ENCODE peak calls at places on chromosomes 11 and 22, in eight cellular contexts. One of them, this sample, is unnamed.

GRCh38 chr11:116580828-116581227 is 192.0 kb downstream of the BUD13 start:
- DNase-seq in stomach: no peak
- DNase-seq in AG10803: no peak
- DNase-seq in GM13977: no peak
- DNase-seq in WTC11: peak; percentile 87
- DNase-seq in epithelial cell of esophagus: no peak
- DNase-seq in WERI-Rb-1: peak; percentile 59
- DNase-seq in Calu3: no peak
- DNase-seq in this sample: peak; percentile 15

GRCh38 chr11:15714641-15715399 is 600.1 kb downstream of the INSC start:
- DNase-seq in stomach: no peak
- DNase-seq in AG10803: no peak
- DNase-seq in GM13977: no peak
- DNase-seq in WTC11: no peak
- DNase-seq in epithelial cell of esophagus: no peak
- DNase-seq in WERI-Rb-1: no peak
- DNase-seq in Calu3: no peak
- DNase-seq in this sample: no peak

GRCh38 chr11:86167499-86168161 is 76.9 kb upstream of the EED start:
- DNase-seq in stomach: no peak
- DNase-seq in AG10803: no peak
- DNase-seq in GM13977: no peak
- DNase-seq in WTC11: no peak
- DNase-seq in epithelial cell of esophagus: peak; percentile 69
- DNase-seq in WERI-Rb-1: no peak
- DNase-seq in Calu3: no peak
- DNase-seq in this sample: no peak

GRCh38 chr11:76629133-76629852 is 41.3 kb downstream of the LRRC32 start:
- DNase-seq in stomach: no peak
- DNase-seq in AG10803: peak; percentile 79
- DNase-seq in GM13977: no peak
- DNase-seq in WTC11: no peak
- DNase-seq in epithelial cell of esophagus: peak; percentile 27
- DNase-seq in WERI-Rb-1: no peak
- DNase-seq in Calu3: no peak
- DNase-seq in this sample: no peak

GRCh38 chr11:65432686-65433582 is 10.3 kb downstream of the NEAT1 start:
- DNase-seq in stomach: no peak
- DNase-seq in AG10803: peak; percentile 66
- DNase-seq in GM13977: no peak
- DNase-seq in WTC11: no peak
- DNase-seq in epithelial cell of esophagus: peak; percentile 17
- DNase-seq in WERI-Rb-1: no peak
- DNase-seq in Calu3: no peak
- DNase-seq in this sample: no peak

GRCh38 chr22:38218661-38219331 is 17.0 kb downstream of the MAFF start:
- DNase-seq in stomach: peak; percentile 92
- DNase-seq in AG10803: peak; percentile 93
- DNase-seq in GM13977: no peak
- DNase-seq in WTC11: peak; percentile 73
- DNase-seq in epithelial cell of esophagus: peak; percentile 96
- DNase-seq in WERI-Rb-1: no peak
- DNase-seq in Calu3: peak; percentile 97
- DNase-seq in this sample: peak; percentile 63

GRCh38 chr11:63866211-63866610 is 27.3 kb downstream of the MARK2 start:
- DNase-seq in stomach: peak; percentile 89
- DNase-seq in AG10803: peak; percentile 66
- DNase-seq in GM13977: peak; percentile 84
- DNase-seq in WTC11: no peak
- DNase-seq in epithelial cell of esophagus: peak; percentile 63
- DNase-seq in WERI-Rb-1: no peak
- DNase-seq in Calu3: peak; percentile 47
- DNase-seq in this sample: no peak

GRCh38 chr11:118230088-118230487 is 5.3 kb upstream of the JAML start:
- DNase-seq in stomach: no peak
- DNase-seq in AG10803: no peak
- DNase-seq in GM13977: no peak
- DNase-seq in WTC11: no peak
- DNase-seq in epithelial cell of esophagus: no peak
- DNase-seq in WERI-Rb-1: no peak
- DNase-seq in Calu3: no peak
- DNase-seq in this sample: no peak

GRCh38 chr11:14029971-14030531 is 67.5 kb downstream of the SPON1 start:
- DNase-seq in stomach: peak; percentile 79
- DNase-seq in AG10803: peak; percentile 66
- DNase-seq in GM13977: no peak
- DNase-seq in WTC11: no peak
- DNase-seq in epithelial cell of esophagus: peak; percentile 72
- DNase-seq in WERI-Rb-1: no peak
- DNase-seq in Calu3: peak; percentile 46
- DNase-seq in this sample: no peak

GRCh38 chr11:120256178-120256577 is 16.2 kb downstream of the POU2F3 start:
- DNase-seq in stomach: no peak
- DNase-seq in AG10803: no peak
- DNase-seq in GM13977: no peak
- DNase-seq in WTC11: no peak
- DNase-seq in epithelial cell of esophagus: no peak
- DNase-seq in WERI-Rb-1: no peak
- DNase-seq in Calu3: no peak
- DNase-seq in this sample: no peak

GRCh38 chr11:90753546-90753945 is 530.7 kb upstream of the CHORDC1 start:
- DNase-seq in stomach: no peak
- DNase-seq in AG10803: no peak
- DNase-seq in GM13977: no peak
- DNase-seq in WTC11: no peak
- DNase-seq in epithelial cell of esophagus: no peak
- DNase-seq in WERI-Rb-1: no peak
- DNase-seq in Calu3: no peak
- DNase-seq in this sample: no peak

GRCh38 chr11:40370821-40371616 is 1088.4 kb downstream of the LRRC4C start:
- DNase-seq in stomach: no peak
- DNase-seq in AG10803: no peak
- DNase-seq in GM13977: no peak
- DNase-seq in WTC11: no peak
- DNase-seq in epithelial cell of esophagus: no peak
- DNase-seq in WERI-Rb-1: no peak
- DNase-seq in Calu3: no peak
- DNase-seq in this sample: no peak

GRCh38 chr11:62593434-62594044 is 2.2 kb upstream of the TUT1 start:
- DNase-seq in stomach: peak; percentile 87
- DNase-seq in AG10803: peak; percentile 79
- DNase-seq in GM13977: peak; percentile 64
- DNase-seq in WTC11: peak; percentile 89
- DNase-seq in epithelial cell of esophagus: peak; percentile 89
- DNase-seq in WERI-Rb-1: peak; percentile 86
- DNase-seq in Calu3: peak; percentile 80
- DNase-seq in this sample: peak; percentile 81

GRCh38 chr11:120089036-120090001 is 48.6 kb downstream of the TRIM29 start:
- DNase-seq in stomach: peak; percentile 46
- DNase-seq in AG10803: no peak
- DNase-seq in GM13977: no peak
- DNase-seq in WTC11: no peak
- DNase-seq in epithelial cell of esophagus: no peak
- DNase-seq in WERI-Rb-1: no peak
- DNase-seq in Calu3: no peak
- DNase-seq in this sample: no peak

GRCh38 chr11:57752954-57753353 is 1.3 kb upstream of the BTBD18 start:
- DNase-seq in stomach: no peak
- DNase-seq in AG10803: no peak
- DNase-seq in GM13977: no peak
- DNase-seq in WTC11: peak; percentile 39
- DNase-seq in epithelial cell of esophagus: no peak
- DNase-seq in WERI-Rb-1: no peak
- DNase-seq in Calu3: no peak
- DNase-seq in this sample: no peak

GRCh38 chr22:47195676-47196492 is 433.4 kb downstream of the TBC1D22A start:
- DNase-seq in stomach: peak; percentile 18
- DNase-seq in AG10803: no peak
- DNase-seq in GM13977: no peak
- DNase-seq in WTC11: no peak
- DNase-seq in epithelial cell of esophagus: no peak
- DNase-seq in WERI-Rb-1: no peak
- DNase-seq in Calu3: no peak
- DNase-seq in this sample: no peak

GRCh38 chr11:94504689-94505293 is 7.5 kb upstream of the C11orf97 start:
- DNase-seq in stomach: no peak
- DNase-seq in AG10803: peak; percentile 59
- DNase-seq in GM13977: peak; percentile 48
- DNase-seq in WTC11: no peak
- DNase-seq in epithelial cell of esophagus: peak; percentile 70
- DNase-seq in WERI-Rb-1: no peak
- DNase-seq in Calu3: no peak
- DNase-seq in this sample: peak; percentile 8

GRCh38 chr11:1807628-1807995 is 27.2 kb upstream of the SYT8 start:
- DNase-seq in stomach: no peak
- DNase-seq in AG10803: no peak
- DNase-seq in GM13977: no peak
- DNase-seq in WTC11: no peak
- DNase-seq in epithelial cell of esophagus: no peak
- DNase-seq in WERI-Rb-1: no peak
- DNase-seq in Calu3: no peak
- DNase-seq in this sample: no peak

GRCh38 chr11:107017433-107018227 is 646 bp downstream of the GUCY1A2 start:
- DNase-seq in stomach: no peak
- DNase-seq in AG10803: peak; percentile 33
- DNase-seq in GM13977: peak; percentile 74
- DNase-seq in WTC11: peak; percentile 82
- DNase-seq in epithelial cell of esophagus: peak; percentile 22
- DNase-seq in WERI-Rb-1: peak; percentile 85
- DNase-seq in Calu3: peak; percentile 40
- DNase-seq in this sample: peak; percentile 66

GRCh38 chr22:17969732-17970131 is 54.6 kb downstream of the MICAL3 start:
- DNase-seq in stomach: no peak
- DNase-seq in AG10803: peak; percentile 90
- DNase-seq in GM13977: no peak
- DNase-seq in WTC11: no peak
- DNase-seq in epithelial cell of esophagus: peak; percentile 78
- DNase-seq in WERI-Rb-1: peak; percentile 60
- DNase-seq in Calu3: no peak
- DNase-seq in this sample: no peak

GRCh38 chr22:46734830-46735453 is 3.1 kb downstream of the CERK start:
- DNase-seq in stomach: peak; percentile 56
- DNase-seq in AG10803: no peak
- DNase-seq in GM13977: peak; percentile 69
- DNase-seq in WTC11: no peak
- DNase-seq in epithelial cell of esophagus: no peak
- DNase-seq in WERI-Rb-1: no peak
- DNase-seq in Calu3: no peak
- DNase-seq in this sample: no peak

GRCh38 chr11:58923300-58923788 is 15.9 kb upstream of the GLYATL1 start:
- DNase-seq in stomach: no peak
- DNase-seq in AG10803: peak; percentile 36
- DNase-seq in GM13977: no peak
- DNase-seq in WTC11: peak; percentile 43
- DNase-seq in epithelial cell of esophagus: peak; percentile 89
- DNase-seq in WERI-Rb-1: no peak
- DNase-seq in Calu3: no peak
- DNase-seq in this sample: no peak
- TF ChIP-seq CTCF in stomach: peak; percentile 24
- TF ChIP-seq CTCF in AG10803: peak; percentile 51
- TF ChIP-seq CTCF in GM13977: peak; percentile 55
- TF ChIP-seq CTCF in WTC11: no peak
- TF ChIP-seq CTCF in epithelial cell of esophagus: peak; percentile 28
- TF ChIP-seq CTCF in WERI-Rb-1: no peak
- TF ChIP-seq CTCF in Calu3: no peak
- TF ChIP-seq CTCF in this sample: no peak

GRCh38 chr11:121446752-121447156 is 5.4 kb upstream of the SORL1 start:
- DNase-seq in stomach: no peak
- DNase-seq in AG10803: peak; percentile 6
- DNase-seq in GM13977: no peak
- DNase-seq in WTC11: no peak
- DNase-seq in epithelial cell of esophagus: no peak
- DNase-seq in WERI-Rb-1: no peak
- DNase-seq in Calu3: no peak
- DNase-seq in this sample: no peak
- TF ChIP-seq CTCF in stomach: no peak
- TF ChIP-seq CTCF in AG10803: peak; percentile 37
- TF ChIP-seq CTCF in GM13977: no peak
- TF ChIP-seq CTCF in WTC11: no peak
- TF ChIP-seq CTCF in epithelial cell of esophagus: no peak
- TF ChIP-seq CTCF in WERI-Rb-1: peak; percentile 12
- TF ChIP-seq CTCF in Calu3: no peak
- TF ChIP-seq CTCF in this sample: no peak

GRCh38 chr22:45309422-45310227 is at the start of gene FAM118A:
- DNase-seq in stomach: peak; percentile 95
- DNase-seq in AG10803: peak; percentile 83
- DNase-seq in GM13977: peak; percentile 98
- DNase-seq in WTC11: peak; percentile 97
- DNase-seq in epithelial cell of esophagus: peak; percentile 94
- DNase-seq in WERI-Rb-1: peak; percentile 91
- DNase-seq in Calu3: peak; percentile 98
- DNase-seq in this sample: peak; percentile 98
- TF ChIP-seq CTCF in stomach: peak; percentile 5
- TF ChIP-seq CTCF in AG10803: no peak
- TF ChIP-seq CTCF in GM13977: peak; percentile 17
- TF ChIP-seq CTCF in WTC11: no peak
- TF ChIP-seq CTCF in epithelial cell of esophagus: no peak
- TF ChIP-seq CTCF in WERI-Rb-1: peak; percentile 16
- TF ChIP-seq CTCF in Calu3: no peak
- TF ChIP-seq CTCF in this sample: no peak

DNA sequence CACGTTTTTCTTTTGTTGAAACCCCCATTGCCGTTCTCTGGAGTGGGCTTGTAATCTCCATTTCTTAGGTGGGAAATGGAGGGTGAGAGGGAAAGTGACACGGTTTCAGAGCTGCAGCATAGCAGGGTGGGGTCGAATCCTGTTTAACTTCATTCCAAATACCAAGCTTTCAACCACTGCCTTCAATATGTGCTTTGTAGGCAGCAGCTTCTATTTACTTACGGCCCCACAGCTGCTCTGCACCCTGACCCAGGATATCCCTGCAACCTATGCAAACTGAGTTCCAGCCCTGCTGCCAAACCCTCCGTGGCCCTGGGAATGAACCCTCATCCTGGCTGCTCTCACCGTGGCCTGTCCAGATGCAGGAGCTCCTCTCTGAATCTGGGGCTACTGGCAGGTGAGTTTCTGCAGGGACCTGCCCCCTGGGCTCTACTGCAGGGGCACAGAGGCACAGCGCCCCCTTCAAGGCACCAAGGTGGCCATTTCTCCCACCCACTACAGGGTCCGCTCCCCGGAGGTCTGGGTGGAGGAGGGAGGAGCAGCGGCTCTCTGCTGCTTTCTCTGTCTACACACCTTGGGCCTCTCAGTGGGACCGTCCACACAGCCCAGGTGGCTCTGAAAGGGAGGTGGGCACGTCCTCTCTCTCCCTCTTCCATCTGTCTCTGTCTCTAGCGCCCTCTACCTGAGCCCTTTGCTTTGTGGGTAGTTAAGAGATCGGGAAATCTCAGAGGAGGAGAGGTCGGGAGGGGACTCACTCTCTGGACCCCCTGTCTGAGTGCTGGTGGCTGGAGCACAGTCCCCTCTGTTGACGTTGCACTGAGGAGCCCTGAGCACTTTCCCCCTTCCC is 279.1 kb downstream of the BRD1 start:
- DNase-seq in stomach: no peak
- DNase-seq in AG10803: no peak
- DNase-seq in GM13977: no peak
- DNase-seq in WTC11: peak; percentile 69
- DNase-seq in epithelial cell of esophagus: no peak
- DNase-seq in WERI-Rb-1: peak; percentile 43
- DNase-seq in Calu3: peak; percentile 57
- DNase-seq in this sample: no peak
- TF ChIP-seq CTCF in stomach: no peak
- TF ChIP-seq CTCF in AG10803: no peak
- TF ChIP-seq CTCF in GM13977: no peak
- TF ChIP-seq CTCF in WTC11: peak; percentile 25
- TF ChIP-seq CTCF in epithelial cell of esophagus: no peak
- TF ChIP-seq CTCF in WERI-Rb-1: peak; percentile 62
- TF ChIP-seq CTCF in Calu3: peak; percentile 21
- TF ChIP-seq CTCF in this sample: no peak

GRCh38 chr11:3927129-3927796 is 71.8 kb downstream of the STIM1 start:
- DNase-seq in stomach: no peak
- DNase-seq in AG10803: no peak
- DNase-seq in GM13977: no peak
- DNase-seq in WTC11: no peak
- DNase-seq in epithelial cell of esophagus: no peak
- DNase-seq in WERI-Rb-1: no peak
- DNase-seq in Calu3: no peak
- DNase-seq in this sample: no peak
- TF ChIP-seq CTCF in stomach: no peak
- TF ChIP-seq CTCF in AG10803: no peak
- TF ChIP-seq CTCF in GM13977: no peak
- TF ChIP-seq CTCF in WTC11: no peak
- TF ChIP-seq CTCF in epithelial cell of esophagus: no peak
- TF ChIP-seq CTCF in WERI-Rb-1: no peak
- TF ChIP-seq CTCF in Calu3: no peak
- TF ChIP-seq CTCF in this sample: no peak

This sample was measured in endothelial cell.